ENCODE peak calls at places on chromosomes 1 and 21, in five cellular contexts. N is transverse colon, H is thyroid gland, M is A549, B is NB4. K is an unnamed sample.

GRCh38 chr1:9652379-9653194 is 1.1 kb downstream of the PIK3CD start:
- DNase-seq in H (no peak), M (no peak), N (peak; percentile 42), B (peak; percentile 82), K (no peak)

GRCh38 chr1:158146165-158146564 is 34.5 kb upstream of the CD1D start:
- DNase-seq in B (no peak), H (no peak), M (peak; percentile 23), N (no peak), K (peak; percentile 43)

GRCh38 chr1:23747947-23748346 is 4.7 kb downstream of the ELOA start:
- DNase-seq in B (no peak), N (no peak), H (no peak), M (no peak), K (no peak)

GRCh38 chr1:56215771-56216170 is 363.6 kb downstream of the PLPP3 start:
- DNase-seq in N (no peak), H (no peak), M (no peak), B (no peak), K (no peak)

GRCh38 chr1:227219715-227220292 is 98.5 kb downstream of the CDC42BPA start:
- DNase-seq in H (peak; percentile 2), B (no peak), M (no peak), N (no peak), K (peak; percentile 26)

GRCh38 chr1:93695411-93696005 is 13.9 kb upstream of the BCAR3 start:
- DNase-seq in N (no peak), H (no peak), B (no peak), M (no peak), K (no peak)

GRCh38 chr21:26236281-26236680 is 65.7 kb upstream of the APP start:
- DNase-seq in N (no peak), M (no peak), H (no peak), B (no peak), K (no peak)

GRCh38 chr1:17869826-17870225 is 114.7 kb downstream of the ACTL8 start:
- DNase-seq in M (no peak), H (no peak), B (no peak), N (no peak), K (no peak)

GRCh38 chr1:15948600-15949452 is 27.1 kb downstream of the ZBTB17 start:
- DNase-seq in H (peak; percentile 97), N (peak; percentile 60), M (no peak), B (no peak), K (peak; percentile 37)

GRCh38 chr21:43761886-43762285 is 14.2 kb downstream of the CSTB start:
- DNase-seq in B (no peak), M (no peak), H (no peak), N (no peak), K (no peak)

GRCh38 chr1:16145988-16146887 is 9.6 kb downstream of the EPHA2 start:
- DNase-seq in N (peak; percentile 57), B (no peak), H (peak; percentile 94), M (peak; percentile 87), K (peak; percentile 71)

GRCh38 chr1:70140343-70140742 is 65.0 kb downstream of the LRRC40 start:
- DNase-seq in N (no peak), M (no peak), H (no peak), B (no peak), K (peak; percentile 8)

GRCh38 chr1:27555700-27556424 is 48.1 kb downstream of the AHDC1 start:
- DNase-seq in H (no peak), N (no peak), B (peak; percentile 89), M (no peak), K (peak; percentile 40)

GRCh38 chr1:25733271-25733670 is 66.7 kb upstream of the SELENON start:
- DNase-seq in B (no peak), N (no peak), M (no peak), H (no peak), K (no peak)

GRCh38 chr21:38984982-38985422 is 179.3 kb downstream of the ETS2 start:
- DNase-seq in H (no peak), M (no peak), N (no peak), B (peak; percentile 78), K (peak; percentile 51)

GRCh38 chr1:101278845-101279244 is 42.0 kb downstream of the S1PR1 start:
- DNase-seq in M (no peak), N (no peak), B (no peak), H (no peak), K (no peak)

GRCh38 chr1:84272401-84272800 is 29.1 kb upstream of the SAMD13 start:
- DNase-seq in M (no peak), B (no peak), N (peak; percentile 81), H (peak; percentile 60), K (no peak)
- TF ChIP-seq POLR2A in M (no peak), B (no peak), N (peak; percentile 28), H (no peak), K (no peak)

GRCh38 chr1:152036316-152037216 is at the start of gene S100A11:
- DNase-seq in N (peak; percentile 94), B (peak; percentile 94), H (peak; percentile 89), M (peak; percentile 88), K (peak; percentile 61)
- TF ChIP-seq POLR2A in N (peak; percentile 96), B (peak; percentile 73), H (peak; percentile 90), M (peak; percentile 98), K (peak; percentile 73)

GRCh38 chr1:11907275-11908138 is 18.7 kb downstream of the KIAA2013 start:
- DNase-seq in B (peak; percentile 93), N (peak; percentile 95), H (peak; percentile 93), M (peak; percentile 94), K (peak; percentile 97)
- TF ChIP-seq POLR2A in B (no peak), N (no peak), H (no peak), M (no peak), K (no peak)

GRCh38 chr1:94720091-94720793 is 99.9 kb upstream of the SLC44A3 start:
- DNase-seq in H (no peak), M (no peak), B (peak; percentile 94), N (no peak), K (no peak)
- TF ChIP-seq POLR2A in H (no peak), M (no peak), B (no peak), N (no peak), K (no peak)

GRCh38 chr1:165662186-165662585 is 31.2 kb downstream of the MGST3 start:
- DNase-seq in H (no peak), N (no peak), M (no peak), B (no peak), K (no peak)

GRCh38 chr1:165661691-165662090 is 30.7 kb downstream of the MGST3 start:
- DNase-seq in B (no peak), M (no peak), N (no peak), H (no peak), K (no peak)

GRCh38 chr1:165659581-165659895 is 28.5 kb downstream of the MGST3 start:
- DNase-seq in B (no peak), N (no peak), H (no peak), M (no peak), K (no peak)
- TF ChIP-seq POLR2A in B (no peak), N (no peak), H (no peak), M (no peak), K (no peak)

GRCh38 chr1:202836616-202837403 is 26.1 kb downstream of the PCAT6 start:
- DNase-seq in H (no peak), M (no peak), B (peak; percentile 86), N (no peak), K (no peak)

GRCh38 chr1:202831906-202832305 is 21.2 kb downstream of the PCAT6 start:
- DNase-seq in M (no peak), B (peak; percentile 76), N (no peak), H (no peak), K (no peak)

GRCh38 chr1:202835548-202836072 is 24.9 kb downstream of the PCAT6 start:
- DNase-seq in M (no peak), H (no peak), N (no peak), B (peak; percentile 66), K (no peak)

GRCh38 chr1:202837746-202838145 is 27.0 kb downstream of the PCAT6 start:
- DNase-seq in M (no peak), H (no peak), B (peak; percentile 53), N (no peak), K (no peak)

GRCh38 chr1:202834771-202835547 is 24.2 kb downstream of the PCAT6 start:
- DNase-seq in M (no peak), B (no peak), H (no peak), N (no peak), K (no peak)
- TF ChIP-seq POLR2A in M (no peak), B (no peak), H (no peak), N (no peak), K (no peak)